ENCODE peak calls at places on chromosomes 11 and 22, in six cellular contexts. T is K562, V is HepG2, C is WTC11, B is GM12878, H is H1. D is an unnamed sample.

GRCh38 chr11:134243913-134244312 is 9.2 kb downstream of the THYN1 start:
- DNase-seq in H (no peak), B (no peak), V (no peak), T (no peak), C (no peak), D (no peak)

GRCh38 chr11:1509626-1510255 is 23.2 kb upstream of the MOB2 start:
- DNase-seq in H (no peak), V (no peak), T (no peak), C (no peak), B (no peak), D (no peak)

GRCh38 chr11:2287102-2287501 is 14.6 kb downstream of the C11orf21 start:
- DNase-seq in C (peak; percentile 6), T (no peak), H (no peak), B (no peak), V (no peak), D (no peak)

GRCh38 chr22:49197500-49197899 is 630.2 kb downstream of the BRD1 start:
- DNase-seq in C (peak; percentile 45), B (no peak), T (no peak), H (no peak), V (no peak), D (no peak)

GRCh38 chr11:77561257-77561656 is 28.5 kb upstream of the AQP11 start:
- DNase-seq in B (no peak), C (no peak), T (no peak), H (no peak), V (no peak), D (no peak)

GRCh38 chr11:128790200-128790599 is 76.9 kb downstream of the KCNJ1 start:
- DNase-seq in T (no peak), B (no peak), C (no peak), H (no peak), V (no peak), D (no peak)

GRCh38 chr11:92979176-92979575 is 9.7 kb downstream of the MTNR1B start:
- DNase-seq in B (no peak), H (no peak), T (no peak), V (no peak), C (no peak), D (no peak)

GRCh38 chr11:10382518-10382917 is 72.5 kb upstream of the AMPD3 start:
- DNase-seq in C (peak; percentile 33), V (no peak), H (peak; percentile 71), T (peak; percentile 88), B (no peak), D (peak; percentile 63)

GRCh38 chr11:63738720-63739360 is 29.7 kb downstream of the ZFTA start:
- DNase-seq in B (peak; percentile 19), C (peak; percentile 81), V (peak; percentile 65), T (peak; percentile 55), H (peak; percentile 84), D (peak; percentile 64)

GRCh38 chr22:29154364-29155048 is 51.2 kb upstream of the EMID1 start:
- DNase-seq in H (peak; percentile 95), C (peak; percentile 89), B (no peak), T (peak; percentile 73), V (peak; percentile 49), D (peak; percentile 34)

GRCh38 chr11:100687630-100688395 is 725 bp downstream of the ARHGAP42 start:
- DNase-seq in B (no peak), T (peak; percentile 35), V (peak; percentile 55), C (peak; percentile 72), H (peak; percentile 78), D (peak; percentile 75)

GRCh38 chr11:96412761-96413381 is 23.1 kb downstream of the JRKL start:
- DNase-seq in C (no peak), T (no peak), V (peak; percentile 12), H (no peak), B (no peak), D (no peak)

GRCh38 chr11:124843616-124843910 is 21.7 kb upstream of the ROBO3 start:
- DNase-seq in H (no peak), C (no peak), T (no peak), B (no peak), V (no peak), D (no peak)

GRCh38 chr11:71971676-71972075 is 27.0 kb upstream of the IL18BP start:
- DNase-seq in V (no peak), B (no peak), C (no peak), T (no peak), H (no peak), D (no peak)

GRCh38 chr11:7516488-7516887 is 2.7 kb downstream of the PPFIBP2 start:
- DNase-seq in H (no peak), B (no peak), T (no peak), C (no peak), V (no peak), D (no peak)

GRCh38 chr11:47111318-47111804 is 65.3 kb downstream of the ARFGAP2 start:
- DNase-seq in T (no peak), V (no peak), B (peak; percentile 92), H (no peak), C (no peak), D (no peak)

GRCh38 chr11:86570020-86570419 is 102.4 kb downstream of the ME3 start:
- DNase-seq in T (no peak), B (no peak), H (no peak), C (no peak), V (no peak), D (no peak)

GRCh38 chr11:4607111-4607510 is 920 bp downstream of the TRIM68 start:
- DNase-seq in B (no peak), T (no peak), C (no peak), V (no peak), H (no peak), D (no peak)

GRCh38 chr22:17201285-17201945 is 17.8 kb downstream of the ADA2 start:
- DNase-seq in H (no peak), V (peak; percentile 53), B (no peak), C (no peak), T (peak; percentile 41), D (no peak)

GRCh38 chr11:57416436-57416835 is 10.5 kb downstream of the SLC43A3 start:
- DNase-seq in T (no peak), C (no peak), H (no peak), B (no peak), V (no peak), D (no peak)

GRCh38 chr11:93392862-93393261 is 62.3 kb downstream of the DEUP1 start:
- DNase-seq in B (no peak), T (no peak), H (no peak), C (no peak), V (no peak), D (no peak)

GRCh38 chr11:61126266-61126665 is 24.0 kb downstream of the CD5 start:
- DNase-seq in B (no peak), C (peak; percentile 40), V (no peak), T (no peak), H (peak; percentile 52), D (no peak)

GRCh38 chr11:85682330-85683305 is 3.4 kb downstream of the CCDC89 start:
- DNase-seq in T (peak; percentile 16), H (no peak), B (no peak), C (no peak), V (no peak), D (no peak)

GRCh38 chr22:20979243-20979809 is 2.8 kb upstream of the LZTR1 start:
- DNase-seq in V (no peak), T (peak; percentile 94), B (no peak), H (peak; percentile 90), C (peak; percentile 95), D (no peak)

GRCh38 chr11:114774599-114775365 is 96.5 kb downstream of the NXPE2 start:
- DNase-seq in B (no peak), T (peak; percentile 68), C (peak; percentile 81), H (peak; percentile 86), V (peak; percentile 51), D (peak; percentile 0)

GRCh38 chr11:123386746-123387510 is 43.1 kb upstream of the GRAMD1B start:
- DNase-seq in C (no peak), V (no peak), T (no peak), H (no peak), B (no peak), D (no peak)

GRCh38 chr11:110601941-110602340 is 110.3 kb downstream of the ARHGAP20 start:
- DNase-seq in H (no peak), B (no peak), C (no peak), T (no peak), V (no peak), D (no peak)

GRCh38 chr11:110606415-110606814 is 105.8 kb downstream of the ARHGAP20 start:
- DNase-seq in V (no peak), T (no peak), C (no peak), B (no peak), H (no peak), D (no peak)
- TF ChIP-seq ATF3 in V (no peak), T (no peak), C (no peak), B (no peak), H (no peak), D (no peak)

DNA sequence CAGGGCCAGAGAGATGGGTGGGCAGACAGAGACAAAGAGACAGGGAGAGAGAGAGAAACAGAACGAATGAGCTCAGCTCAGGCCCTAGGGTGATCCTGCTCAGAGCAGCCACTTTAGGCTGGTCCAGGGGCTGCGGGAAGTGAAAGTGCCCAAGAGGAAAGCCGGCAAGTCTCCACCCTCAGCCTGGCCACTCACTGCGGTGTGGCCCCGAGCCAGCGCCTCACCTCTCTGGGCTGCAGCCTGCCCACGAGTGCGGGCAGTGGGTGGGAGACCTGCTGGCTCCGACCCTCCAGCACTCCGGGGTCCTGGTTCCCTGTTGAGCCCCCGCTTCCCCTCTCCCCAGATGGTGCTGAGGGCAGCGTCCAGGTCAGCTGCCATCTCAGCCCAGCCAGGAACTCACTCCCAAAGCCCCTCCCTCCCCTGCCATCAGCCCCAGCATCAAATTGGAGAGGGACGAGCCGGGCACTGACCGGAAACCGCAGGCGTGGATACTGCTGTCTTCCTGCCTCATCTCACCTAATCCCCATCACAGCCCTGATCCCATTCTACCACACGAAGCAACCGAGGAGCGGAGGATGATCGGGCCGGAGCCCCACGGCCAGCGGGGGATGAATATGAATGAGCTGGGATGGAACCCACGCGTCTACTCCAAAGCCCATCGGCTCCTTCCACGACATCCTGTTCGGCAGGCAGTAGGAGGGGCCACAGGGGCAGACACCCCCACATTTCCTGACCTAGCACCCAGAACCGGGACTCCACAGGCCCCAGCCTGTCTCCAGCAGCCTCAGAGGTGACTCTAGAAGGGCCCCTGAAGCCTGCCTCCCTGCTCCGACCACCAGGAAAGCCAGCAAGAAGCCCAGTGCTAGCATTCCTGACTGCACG is 16.9 kb downstream of the ELFN2 start:
- DNase-seq in H (no peak), C (no peak), V (no peak), T (no peak), B (no peak), D (no peak)
- TF ChIP-seq ATF3 in H (no peak), C (no peak), V (no peak), T (no peak), B (no peak), D (no peak)

GRCh38 chr11:65811764-65812475 is 21.8 kb upstream of the SNX32 start:
- DNase-seq in C (no peak), H (no peak), B (no peak), T (no peak), V (no peak), D (no peak)

GRCh38 chr11:65814960-65815565 is 18.7 kb upstream of the SNX32 start:
- DNase-seq in V (no peak), C (no peak), B (no peak), H (no peak), T (no peak), D (no peak)

GRCh38 chr11:65817815-65818680 is 15.7 kb upstream of the SNX32 start:
- DNase-seq in T (peak; percentile 96), V (peak; percentile 71), C (peak; percentile 96), H (peak; percentile 99), B (no peak), D (peak; percentile 76)

GRCh38 chr11:65817312-65817814 is 16.4 kb upstream of the SNX32 start:
- DNase-seq in B (no peak), V (no peak), C (no peak), H (no peak), T (peak; percentile 15), D (no peak)

GRCh38 chr11:65814131-65814959 is 19.4 kb upstream of the SNX32 start:
- DNase-seq in B (no peak), C (no peak), V (no peak), H (no peak), T (no peak), D (no peak)
- TF ChIP-seq ATF3 in B (no peak), C (no peak), V (no peak), H (no peak), T (no peak), D (no peak)

GRCh38 chr22:30902496-30903357 is 65.8 kb downstream of the MORC2 start:
- DNase-seq in T (peak; percentile 1), H (peak; percentile 20), V (no peak), C (no peak), B (peak; percentile 40), D (no peak)
- TF ChIP-seq ATF3 in T (no peak), H (no peak), V (no peak), C (no peak), B (no peak), D (no peak)